ENCODE peak calls at places on chromosomes 1 and 21, in nine cellular contexts. P is Peyer's patch; K is stimulated activated CD4-positive, alpha-beta T cell treated with anti-CD3 and anti-CD28 coated beads, Interleukin-4, amount 100 ng/mL, for 48 hours; W is mesothelial cell of epicardium; R is cardiac muscle cell; Z is mucosa of descending colon; F is H7; V is IMR-90; B is T-helper 17 cell. Q is an unnamed sample.

GRCh38 chr21:45537111-45537745 is 5.0 kb downstream of the SLC19A1 start:
- DNase-seq in F (no peak), P (no peak), R (no peak), Z (peak; percentile 29), V (no peak), B (peak; percentile 6), W (no peak), K (no peak), Q (peak; percentile 31)

GRCh38 chr1:79859212-79859948 is 852.9 kb upstream of the ADGRL4 start:
- DNase-seq in B (no peak), F (no peak), V (peak; percentile 76), K (no peak), W (no peak), P (no peak), R (no peak), Z (no peak), Q (no peak)

GRCh38 chr21:28738305-28738704 is 254.4 kb downstream of the LTN1 start:
- DNase-seq in K (no peak), V (no peak), F (no peak), R (peak; percentile 33), B (no peak), Z (no peak), W (no peak), P (no peak), Q (no peak)

GRCh38 chr1:231395051-231395995 is 26.8 kb downstream of the EGLN1 start:
- DNase-seq in V (peak; percentile 98), R (peak; percentile 28), F (no peak), B (no peak), P (no peak), Z (no peak), K (no peak), W (no peak), Q (no peak)

GRCh38 chr1:40877681-40878080 is 15.5 kb upstream of the CITED4 start:
- DNase-seq in B (no peak), F (peak; percentile 49), V (peak; percentile 91), K (no peak), Z (no peak), P (no peak), R (no peak), W (no peak), Q (peak; percentile 54)

GRCh38 chr1:173392895-173393654 is 84.1 kb upstream of the PRDX6 start:
- DNase-seq in B (no peak), F (no peak), Z (no peak), R (no peak), W (no peak), V (peak; percentile 90), K (no peak), P (no peak), Q (no peak)

GRCh38 chr1:43844114-43844513 is 89.5 kb upstream of the ARTN start:
- DNase-seq in B (no peak), Z (no peak), F (no peak), V (no peak), K (no peak), P (no peak), W (no peak), R (no peak), Q (no peak)

GRCh38 chr21:37658994-37659458 is 257.2 kb downstream of the KCNJ6 start:
- DNase-seq in K (no peak), P (peak; percentile 18), V (peak; percentile 72), W (no peak), Z (no peak), F (no peak), B (no peak), R (no peak), Q (no peak)